ENCODE peak calls at places on chromosomes 12 and 14, in five cellular contexts. One of them, this sample, is unnamed.

GRCh38 chr12:8948711-8949524 is 527 bp downstream of the M6PR start:
- DNase-seq in H1: peak
- DNase-seq in uterus: no peak
- DNase-seq in transverse colon: peak
- DNase-seq in IMR-90: peak
- DNase-seq in this sample: peak

GRCh38 chr14:71240154-71240553 is 332.9 kb downstream of the PCNX1 start:
- DNase-seq in transverse colon: no peak
- DNase-seq in uterus: no peak
- DNase-seq in H1: no peak
- DNase-seq in IMR-90: no peak
- DNase-seq in this sample: no peak

GRCh38 chr12:21476949-21477348 is 24.5 kb downstream of the RECQL start:
- DNase-seq in uterus: no peak
- DNase-seq in transverse colon: no peak
- DNase-seq in IMR-90: peak
- DNase-seq in H1: no peak
- DNase-seq in this sample: no peak

GRCh38 chr12:4450551-4451112 is 5.0 kb upstream of the FGF6 start:
- DNase-seq in transverse colon: no peak
- DNase-seq in IMR-90: no peak
- DNase-seq in H1: peak
- DNase-seq in uterus: no peak
- DNase-seq in this sample: no peak

GRCh38 chr14:45359766-45360165 is 106.8 kb upstream of the MIS18BP1 start:
- DNase-seq in IMR-90: peak
- DNase-seq in H1: no peak
- DNase-seq in transverse colon: no peak
- DNase-seq in uterus: no peak
- DNase-seq in this sample: no peak

GRCh38 chr14:101501341-101501740 is 60.0 kb upstream of the DIO3 start:
- DNase-seq in uterus: peak
- DNase-seq in IMR-90: no peak
- DNase-seq in transverse colon: no peak
- DNase-seq in H1: no peak
- DNase-seq in this sample: no peak

GRCh38 chr12:14723763-14724162 is 27.4 kb upstream of the GUCY2C start:
- DNase-seq in IMR-90: peak
- DNase-seq in H1: no peak
- DNase-seq in uterus: peak
- DNase-seq in transverse colon: peak
- DNase-seq in this sample: peak

GRCh38 chr14:82091097-82091496 is 557.4 kb upstream of the SEL1L start:
- DNase-seq in transverse colon: no peak
- DNase-seq in H1: no peak
- DNase-seq in IMR-90: no peak
- DNase-seq in uterus: no peak
- DNase-seq in this sample: no peak

GRCh38 chr12:57165741-57166140 is 18.3 kb upstream of the LRP1-AS start:
- DNase-seq in H1: no peak
- DNase-seq in transverse colon: peak
- DNase-seq in uterus: no peak
- DNase-seq in IMR-90: no peak
- DNase-seq in this sample: no peak

GRCh38 chr12:4251228-4251891 is 22.2 kb upstream of the CCND2 start:
- DNase-seq in IMR-90: no peak
- DNase-seq in uterus: no peak
- DNase-seq in transverse colon: no peak
- DNase-seq in H1: no peak
- DNase-seq in this sample: no peak

GRCh38 chr12:131005161-131006035 is 51.7 kb downstream of the ADGRD1 start:
- DNase-seq in uterus: no peak
- DNase-seq in H1: no peak
- DNase-seq in transverse colon: no peak
- DNase-seq in IMR-90: no peak
- DNase-seq in this sample: no peak

GRCh38 chr14:46250113-46250703 is 401.4 kb downstream of the RPL10L start:
- DNase-seq in uterus: no peak
- DNase-seq in H1: no peak
- DNase-seq in transverse colon: no peak
- DNase-seq in IMR-90: no peak
- DNase-seq in this sample: peak

GRCh38 chr12:99223554-99223953 is 424.0 kb upstream of the GARIN6 start:
- DNase-seq in uterus: no peak
- DNase-seq in transverse colon: no peak
- DNase-seq in H1: no peak
- DNase-seq in IMR-90: no peak
- DNase-seq in this sample: no peak

GRCh38 chr14:76426161-76426696 is 50.3 kb downstream of the ESRRB start:
- DNase-seq in transverse colon: no peak
- DNase-seq in uterus: no peak
- DNase-seq in IMR-90: no peak
- DNase-seq in H1: no peak
- DNase-seq in this sample: no peak

GRCh38 chr14:32693114-32693513 is 245.6 kb upstream of the NPAS3 start:
- DNase-seq in transverse colon: peak
- DNase-seq in uterus: no peak
- DNase-seq in H1: no peak
- DNase-seq in IMR-90: peak
- DNase-seq in this sample: no peak

GRCh38 chr12:123273166-123273565 is 1.5 kb upstream of the CDK2AP1 start:
- DNase-seq in transverse colon: no peak
- DNase-seq in IMR-90: no peak
- DNase-seq in uterus: no peak
- DNase-seq in H1: no peak
- DNase-seq in this sample: no peak

GRCh38 chr12:123269395-123269892 is 2.2 kb downstream of the CDK2AP1 start:
- DNase-seq in transverse colon: peak
- DNase-seq in IMR-90: peak
- DNase-seq in H1: peak
- DNase-seq in uterus: peak
- DNase-seq in this sample: peak

GRCh38 chr12:123269980-123270379 is 1.7 kb downstream of the CDK2AP1 start:
- DNase-seq in transverse colon: no peak
- DNase-seq in uterus: no peak
- DNase-seq in H1: peak
- DNase-seq in IMR-90: no peak
- DNase-seq in this sample: no peak

GRCh38 chr12:123270380-123271181 is 1.1 kb downstream of the CDK2AP1 start:
- DNase-seq in uterus: peak
- DNase-seq in H1: peak
- DNase-seq in transverse colon: peak
- DNase-seq in IMR-90: peak
- DNase-seq in this sample: peak

GRCh38 chr12:123271182-123271491 is 519 bp downstream of the CDK2AP1 start:
- DNase-seq in transverse colon: peak
- DNase-seq in H1: peak
- DNase-seq in IMR-90: peak
- DNase-seq in uterus: peak
- DNase-seq in this sample: peak
- TF ChIP-seq POLR2A in transverse colon: no peak
- TF ChIP-seq POLR2A in H1: peak
- TF ChIP-seq POLR2A in IMR-90: no peak
- TF ChIP-seq POLR2A in uterus: no peak
- TF ChIP-seq POLR2A in this sample: no peak

DNA sequence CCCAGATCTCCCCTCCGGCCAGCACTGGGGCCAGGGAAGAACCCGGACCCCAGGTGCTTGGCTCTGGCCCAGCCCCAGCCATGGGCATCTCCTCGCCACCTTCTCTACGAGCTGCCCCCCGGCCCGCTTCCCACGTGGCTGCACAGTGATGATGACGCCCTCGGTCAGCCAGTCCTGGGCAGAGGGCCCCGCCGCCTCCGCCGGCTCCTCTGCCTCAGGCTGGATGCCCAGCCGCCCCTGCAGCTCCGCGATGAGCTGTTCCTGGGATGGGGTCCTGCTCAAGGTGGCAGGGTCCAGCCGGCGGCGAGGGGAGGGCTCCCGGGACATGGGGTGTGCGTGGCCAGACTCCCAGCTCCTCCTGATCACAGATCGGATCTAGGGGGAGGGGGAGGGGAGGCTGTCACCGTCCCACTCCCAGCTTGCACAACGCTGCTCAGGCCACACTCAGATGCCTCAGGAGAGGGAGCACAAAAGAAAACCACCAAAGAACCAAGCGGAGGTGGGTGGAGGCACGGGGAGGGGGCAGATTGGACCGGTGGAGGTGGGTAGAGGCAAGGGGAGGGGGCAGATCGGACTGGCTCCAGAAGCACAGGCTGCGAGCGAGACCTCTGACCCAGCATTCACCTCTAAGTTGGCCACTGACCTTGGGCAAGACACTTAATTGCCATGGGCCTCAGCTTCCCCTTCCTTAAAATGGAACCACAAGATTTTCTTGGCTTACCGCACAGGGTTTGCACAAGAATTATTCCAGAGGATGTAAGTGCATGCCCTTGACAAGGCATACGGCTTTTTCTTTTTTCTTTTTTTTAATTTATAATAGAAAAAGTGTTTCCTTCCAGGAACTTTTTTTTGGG is 16.1 kb upstream of the RPLP0 start:
- DNase-seq in uterus: no peak
- DNase-seq in transverse colon: no peak
- DNase-seq in H1: no peak
- DNase-seq in IMR-90: no peak
- DNase-seq in this sample: no peak
- TF ChIP-seq POLR2A in uterus: no peak
- TF ChIP-seq POLR2A in transverse colon: no peak
- TF ChIP-seq POLR2A in H1: no peak
- TF ChIP-seq POLR2A in IMR-90: no peak
- TF ChIP-seq POLR2A in this sample: no peak

GRCh38 chr14:55274144-55274543 is 2.9 kb downstream of the FBXO34 start:
- DNase-seq in IMR-90: no peak
- DNase-seq in H1: no peak
- DNase-seq in transverse colon: no peak
- DNase-seq in uterus: no peak
- DNase-seq in this sample: peak

GRCh38 chr14:55272415-55272786 is 1.2 kb downstream of the FBXO34 start:
- DNase-seq in H1: no peak
- DNase-seq in IMR-90: no peak
- DNase-seq in transverse colon: no peak
- DNase-seq in uterus: no peak
- DNase-seq in this sample: peak

GRCh38 chr14:55272922-55273321 is 1.7 kb downstream of the FBXO34 start:
- DNase-seq in IMR-90: no peak
- DNase-seq in uterus: no peak
- DNase-seq in H1: no peak
- DNase-seq in transverse colon: no peak
- DNase-seq in this sample: peak

GRCh38 chr14:55270832-55271571 is at the start of gene FBXO34:
- DNase-seq in transverse colon: peak
- DNase-seq in uterus: peak
- DNase-seq in IMR-90: peak
- DNase-seq in H1: peak
- DNase-seq in this sample: peak

DNA sequence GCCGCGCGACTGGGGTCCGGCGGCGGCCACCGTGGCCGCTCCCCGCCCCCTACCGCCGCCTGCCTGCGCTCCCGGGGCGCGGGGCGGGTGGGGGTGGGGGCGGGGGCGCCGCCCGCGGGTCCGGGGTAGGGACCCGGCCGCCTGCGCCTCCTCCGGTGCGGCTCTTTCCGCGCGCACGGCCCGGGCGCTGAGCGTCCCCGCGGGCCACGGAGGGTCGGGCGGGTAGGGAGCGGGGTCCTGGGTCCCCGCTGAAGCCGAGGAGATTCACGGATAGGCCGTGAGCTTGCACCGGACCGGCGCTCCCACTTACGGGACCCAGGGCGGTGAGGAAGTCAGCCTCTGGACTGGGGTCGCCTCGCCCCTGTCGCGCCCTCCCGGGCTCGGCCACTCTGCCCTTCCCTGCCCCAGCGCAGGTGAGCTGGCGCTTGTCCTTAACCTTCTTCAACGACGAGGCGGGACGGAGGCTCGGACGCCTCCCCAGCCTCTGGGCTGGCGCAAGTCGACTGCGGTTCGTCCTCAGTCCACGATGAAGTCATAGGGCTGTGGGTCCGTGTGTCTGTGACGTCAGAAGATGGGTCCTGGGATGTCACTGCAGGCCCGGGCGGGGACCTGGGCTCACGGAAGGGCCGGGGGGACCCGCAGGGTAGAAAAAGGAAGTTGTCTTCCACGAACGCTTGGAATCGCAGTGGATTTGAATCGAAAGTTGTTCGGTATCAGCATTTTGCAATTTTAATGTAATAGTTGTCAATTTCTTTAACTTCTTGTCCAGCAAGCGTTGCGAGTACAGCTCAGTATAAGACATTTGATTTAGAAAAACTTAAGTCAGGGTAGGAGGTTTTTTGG is 572 bp downstream of the FBXO34 start:
- DNase-seq in IMR-90: peak
- DNase-seq in uterus: peak
- DNase-seq in H1: peak
- DNase-seq in transverse colon: peak
- DNase-seq in this sample: peak
- TF ChIP-seq POLR2A in IMR-90: peak
- TF ChIP-seq POLR2A in uterus: peak
- TF ChIP-seq POLR2A in H1: peak
- TF ChIP-seq POLR2A in transverse colon: peak
- TF ChIP-seq POLR2A in this sample: peak

GRCh38 chr12:120249266-120249874 is 16.2 kb downstream of the PXN start:
- DNase-seq in uterus: no peak
- DNase-seq in transverse colon: no peak
- DNase-seq in H1: no peak
- DNase-seq in IMR-90: no peak
- DNase-seq in this sample: no peak
- TF ChIP-seq POLR2A in uterus: no peak
- TF ChIP-seq POLR2A in transverse colon: no peak
- TF ChIP-seq POLR2A in H1: no peak
- TF ChIP-seq POLR2A in IMR-90: no peak
- TF ChIP-seq POLR2A in this sample: no peak

DNA sequence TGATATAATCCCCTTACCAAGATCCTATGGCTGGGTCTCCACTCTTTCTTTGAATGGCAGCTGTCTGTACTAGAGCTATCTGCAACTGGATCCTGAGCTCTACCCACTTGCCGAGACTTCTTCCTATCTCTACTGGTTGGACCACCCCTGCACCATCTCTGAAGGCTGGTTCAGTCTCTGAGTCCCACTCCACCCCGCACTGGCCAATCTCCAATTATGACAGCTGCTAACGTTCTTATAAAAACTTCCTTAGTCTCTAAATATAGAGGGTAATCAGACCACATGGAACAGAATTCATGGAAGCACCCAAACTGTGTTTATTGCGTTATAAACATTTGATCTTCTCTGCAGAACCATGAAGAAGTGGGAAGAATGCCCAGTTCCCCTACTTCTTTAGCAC is 186.6 kb upstream of the EEA1 start:
- DNase-seq in H1: no peak
- DNase-seq in transverse colon: peak
- DNase-seq in IMR-90: peak
- DNase-seq in uterus: no peak
- DNase-seq in this sample: peak
- TF ChIP-seq POLR2A in H1: no peak
- TF ChIP-seq POLR2A in transverse colon: no peak
- TF ChIP-seq POLR2A in IMR-90: no peak
- TF ChIP-seq POLR2A in uterus: no peak
- TF ChIP-seq POLR2A in this sample: no peak